ENCODE peak calls at places on chromosomes 13 and 19, in ten cellular contexts. One of them, this sample, is unnamed.

GRCh38 chr13:109989155-109989554 is 202.8 kb upstream of the IRS2 start:
- DNase-seq in stimulated activated CD8-positive, alpha-beta memory T cell treated with anti-CD3 and anti-CD28 coated beads, Interleukin-7, amount 100 ng/mL, for 48 hours: no peak
- DNase-seq in activated naive CD8-positive, alpha-beta T cell treated with anti-CD3 and anti-CD28 coated beads, Interleukin-2, amount 50 U/mL, for 24 hours: no peak
- DNase-seq in ovary: no peak
- DNase-seq in putamen: no peak
- DNase-seq in activated CD8-positive, alpha-beta memory T cell treated with anti-CD3 and anti-CD28 coated beads for 24 hours: no peak
- DNase-seq in mesenchymal stem cell: peak
- DNase-seq in H7: no peak
- DNase-seq in caudate nucleus: no peak
- DNase-seq in astrocyte of the cerebellum: peak
- DNase-seq in this sample: no peak

GRCh38 chr19:47112664-47113445 is 721 bp downstream of the ZC3H4 start:
- DNase-seq in stimulated activated CD8-positive, alpha-beta memory T cell treated with anti-CD3 and anti-CD28 coated beads, Interleukin-7, amount 100 ng/mL, for 48 hours: peak
- DNase-seq in activated naive CD8-positive, alpha-beta T cell treated with anti-CD3 and anti-CD28 coated beads, Interleukin-2, amount 50 U/mL, for 24 hours: peak
- DNase-seq in ovary: peak
- DNase-seq in putamen: peak
- DNase-seq in activated CD8-positive, alpha-beta memory T cell treated with anti-CD3 and anti-CD28 coated beads for 24 hours: peak
- DNase-seq in mesenchymal stem cell: peak
- DNase-seq in H7: peak
- DNase-seq in caudate nucleus: peak
- DNase-seq in astrocyte of the cerebellum: peak
- DNase-seq in this sample: peak

GRCh38 chr19:15198006-15198356 is 2.8 kb downstream of the NOTCH3 start:
- DNase-seq in stimulated activated CD8-positive, alpha-beta memory T cell treated with anti-CD3 and anti-CD28 coated beads, Interleukin-7, amount 100 ng/mL, for 48 hours: no peak
- DNase-seq in activated naive CD8-positive, alpha-beta T cell treated with anti-CD3 and anti-CD28 coated beads, Interleukin-2, amount 50 U/mL, for 24 hours: no peak
- DNase-seq in ovary: no peak
- DNase-seq in putamen: no peak
- DNase-seq in activated CD8-positive, alpha-beta memory T cell treated with anti-CD3 and anti-CD28 coated beads for 24 hours: no peak
- DNase-seq in mesenchymal stem cell: no peak
- DNase-seq in H7: no peak
- DNase-seq in caudate nucleus: no peak
- DNase-seq in astrocyte of the cerebellum: no peak
- DNase-seq in this sample: no peak

GRCh38 chr13:27533155-27533643 is 82.8 kb upstream of the MTIF3 start:
- DNase-seq in stimulated activated CD8-positive, alpha-beta memory T cell treated with anti-CD3 and anti-CD28 coated beads, Interleukin-7, amount 100 ng/mL, for 48 hours: peak
- DNase-seq in activated naive CD8-positive, alpha-beta T cell treated with anti-CD3 and anti-CD28 coated beads, Interleukin-2, amount 50 U/mL, for 24 hours: peak
- DNase-seq in ovary: peak
- DNase-seq in putamen: peak
- DNase-seq in activated CD8-positive, alpha-beta memory T cell treated with anti-CD3 and anti-CD28 coated beads for 24 hours: peak
- DNase-seq in mesenchymal stem cell: peak
- DNase-seq in H7: peak
- DNase-seq in caudate nucleus: peak
- DNase-seq in astrocyte of the cerebellum: peak
- DNase-seq in this sample: peak

GRCh38 chr13:40220299-40220935 is 446.0 kb downstream of the FOXO1 start:
- DNase-seq in stimulated activated CD8-positive, alpha-beta memory T cell treated with anti-CD3 and anti-CD28 coated beads, Interleukin-7, amount 100 ng/mL, for 48 hours: peak
- DNase-seq in activated naive CD8-positive, alpha-beta T cell treated with anti-CD3 and anti-CD28 coated beads, Interleukin-2, amount 50 U/mL, for 24 hours: no peak
- DNase-seq in ovary: no peak
- DNase-seq in putamen: no peak
- DNase-seq in activated CD8-positive, alpha-beta memory T cell treated with anti-CD3 and anti-CD28 coated beads for 24 hours: no peak
- DNase-seq in mesenchymal stem cell: peak
- DNase-seq in H7: no peak
- DNase-seq in caudate nucleus: no peak
- DNase-seq in astrocyte of the cerebellum: no peak
- DNase-seq in this sample: no peak

GRCh38 chr13:38819596-38819995 is 132.7 kb downstream of the FREM2 start:
- DNase-seq in stimulated activated CD8-positive, alpha-beta memory T cell treated with anti-CD3 and anti-CD28 coated beads, Interleukin-7, amount 100 ng/mL, for 48 hours: no peak
- DNase-seq in activated naive CD8-positive, alpha-beta T cell treated with anti-CD3 and anti-CD28 coated beads, Interleukin-2, amount 50 U/mL, for 24 hours: no peak
- DNase-seq in ovary: no peak
- DNase-seq in putamen: no peak
- DNase-seq in activated CD8-positive, alpha-beta memory T cell treated with anti-CD3 and anti-CD28 coated beads for 24 hours: no peak
- DNase-seq in mesenchymal stem cell: no peak
- DNase-seq in H7: no peak
- DNase-seq in caudate nucleus: no peak
- DNase-seq in astrocyte of the cerebellum: no peak
- DNase-seq in this sample: no peak

GRCh38 chr13:75101997-75102720 is 379.8 kb downstream of the TBC1D4 start:
- DNase-seq in stimulated activated CD8-positive, alpha-beta memory T cell treated with anti-CD3 and anti-CD28 coated beads, Interleukin-7, amount 100 ng/mL, for 48 hours: no peak
- DNase-seq in activated naive CD8-positive, alpha-beta T cell treated with anti-CD3 and anti-CD28 coated beads, Interleukin-2, amount 50 U/mL, for 24 hours: no peak
- DNase-seq in ovary: no peak
- DNase-seq in putamen: no peak
- DNase-seq in activated CD8-positive, alpha-beta memory T cell treated with anti-CD3 and anti-CD28 coated beads for 24 hours: no peak
- DNase-seq in mesenchymal stem cell: no peak
- DNase-seq in H7: peak
- DNase-seq in caudate nucleus: no peak
- DNase-seq in astrocyte of the cerebellum: no peak
- DNase-seq in this sample: no peak

GRCh38 chr19:54464624-54465266 is 1.2 kb upstream of the LENG9 start:
- DNase-seq in stimulated activated CD8-positive, alpha-beta memory T cell treated with anti-CD3 and anti-CD28 coated beads, Interleukin-7, amount 100 ng/mL, for 48 hours: peak
- DNase-seq in activated naive CD8-positive, alpha-beta T cell treated with anti-CD3 and anti-CD28 coated beads, Interleukin-2, amount 50 U/mL, for 24 hours: peak
- DNase-seq in ovary: peak
- DNase-seq in putamen: peak
- DNase-seq in activated CD8-positive, alpha-beta memory T cell treated with anti-CD3 and anti-CD28 coated beads for 24 hours: peak
- DNase-seq in mesenchymal stem cell: peak
- DNase-seq in H7: peak
- DNase-seq in caudate nucleus: peak
- DNase-seq in astrocyte of the cerebellum: no peak
- DNase-seq in this sample: peak

GRCh38 chr19:5953034-5953589 is 24.8 kb downstream of the RANBP3 start:
- DNase-seq in stimulated activated CD8-positive, alpha-beta memory T cell treated with anti-CD3 and anti-CD28 coated beads, Interleukin-7, amount 100 ng/mL, for 48 hours: no peak
- DNase-seq in activated naive CD8-positive, alpha-beta T cell treated with anti-CD3 and anti-CD28 coated beads, Interleukin-2, amount 50 U/mL, for 24 hours: no peak
- DNase-seq in ovary: no peak
- DNase-seq in putamen: no peak
- DNase-seq in activated CD8-positive, alpha-beta memory T cell treated with anti-CD3 and anti-CD28 coated beads for 24 hours: no peak
- DNase-seq in mesenchymal stem cell: peak
- DNase-seq in H7: no peak
- DNase-seq in caudate nucleus: no peak
- DNase-seq in astrocyte of the cerebellum: no peak
- DNase-seq in this sample: no peak

GRCh38 chr13:113862766-113863510 is 938 bp downstream of the GAS6 start:
- DNase-seq in stimulated activated CD8-positive, alpha-beta memory T cell treated with anti-CD3 and anti-CD28 coated beads, Interleukin-7, amount 100 ng/mL, for 48 hours: no peak
- DNase-seq in activated naive CD8-positive, alpha-beta T cell treated with anti-CD3 and anti-CD28 coated beads, Interleukin-2, amount 50 U/mL, for 24 hours: no peak
- DNase-seq in ovary: peak
- DNase-seq in putamen: no peak
- DNase-seq in activated CD8-positive, alpha-beta memory T cell treated with anti-CD3 and anti-CD28 coated beads for 24 hours: no peak
- DNase-seq in mesenchymal stem cell: peak
- DNase-seq in H7: peak
- DNase-seq in caudate nucleus: no peak
- DNase-seq in astrocyte of the cerebellum: no peak
- DNase-seq in this sample: peak

GRCh38 chr13:50594276-50594970 is 249.1 kb downstream of the DLEU7 start:
- DNase-seq in stimulated activated CD8-positive, alpha-beta memory T cell treated with anti-CD3 and anti-CD28 coated beads, Interleukin-7, amount 100 ng/mL, for 48 hours: peak
- DNase-seq in activated naive CD8-positive, alpha-beta T cell treated with anti-CD3 and anti-CD28 coated beads, Interleukin-2, amount 50 U/mL, for 24 hours: peak
- DNase-seq in ovary: no peak
- DNase-seq in putamen: no peak
- DNase-seq in activated CD8-positive, alpha-beta memory T cell treated with anti-CD3 and anti-CD28 coated beads for 24 hours: peak
- DNase-seq in mesenchymal stem cell: no peak
- DNase-seq in H7: peak
- DNase-seq in caudate nucleus: no peak
- DNase-seq in astrocyte of the cerebellum: no peak
- DNase-seq in this sample: no peak

GRCh38 chr13:112169941-112170822 is 103.2 kb downstream of the SOX1 start:
- DNase-seq in stimulated activated CD8-positive, alpha-beta memory T cell treated with anti-CD3 and anti-CD28 coated beads, Interleukin-7, amount 100 ng/mL, for 48 hours: no peak
- DNase-seq in activated naive CD8-positive, alpha-beta T cell treated with anti-CD3 and anti-CD28 coated beads, Interleukin-2, amount 50 U/mL, for 24 hours: no peak
- DNase-seq in ovary: no peak
- DNase-seq in putamen: no peak
- DNase-seq in activated CD8-positive, alpha-beta memory T cell treated with anti-CD3 and anti-CD28 coated beads for 24 hours: no peak
- DNase-seq in mesenchymal stem cell: no peak
- DNase-seq in H7: no peak
- DNase-seq in caudate nucleus: no peak
- DNase-seq in astrocyte of the cerebellum: no peak
- DNase-seq in this sample: no peak

GRCh38 chr19:56253737-56254136 is 18.8 kb upstream of the EDDM13 start:
- DNase-seq in stimulated activated CD8-positive, alpha-beta memory T cell treated with anti-CD3 and anti-CD28 coated beads, Interleukin-7, amount 100 ng/mL, for 48 hours: no peak
- DNase-seq in activated naive CD8-positive, alpha-beta T cell treated with anti-CD3 and anti-CD28 coated beads, Interleukin-2, amount 50 U/mL, for 24 hours: no peak
- DNase-seq in ovary: no peak
- DNase-seq in putamen: peak
- DNase-seq in activated CD8-positive, alpha-beta memory T cell treated with anti-CD3 and anti-CD28 coated beads for 24 hours: no peak
- DNase-seq in mesenchymal stem cell: peak
- DNase-seq in H7: no peak
- DNase-seq in caudate nucleus: no peak
- DNase-seq in astrocyte of the cerebellum: peak
- DNase-seq in this sample: no peak

GRCh38 chr13:111903143-111903542 is 163.8 kb upstream of the SOX1 start:
- DNase-seq in stimulated activated CD8-positive, alpha-beta memory T cell treated with anti-CD3 and anti-CD28 coated beads, Interleukin-7, amount 100 ng/mL, for 48 hours: no peak
- DNase-seq in activated naive CD8-positive, alpha-beta T cell treated with anti-CD3 and anti-CD28 coated beads, Interleukin-2, amount 50 U/mL, for 24 hours: no peak
- DNase-seq in ovary: no peak
- DNase-seq in putamen: no peak
- DNase-seq in activated CD8-positive, alpha-beta memory T cell treated with anti-CD3 and anti-CD28 coated beads for 24 hours: peak
- DNase-seq in mesenchymal stem cell: peak
- DNase-seq in H7: no peak
- DNase-seq in caudate nucleus: no peak
- DNase-seq in astrocyte of the cerebellum: no peak
- DNase-seq in this sample: no peak

GRCh38 chr13:39405107-39405506 is 197.9 kb downstream of the LHFPL6 start:
- DNase-seq in stimulated activated CD8-positive, alpha-beta memory T cell treated with anti-CD3 and anti-CD28 coated beads, Interleukin-7, amount 100 ng/mL, for 48 hours: no peak
- DNase-seq in activated naive CD8-positive, alpha-beta T cell treated with anti-CD3 and anti-CD28 coated beads, Interleukin-2, amount 50 U/mL, for 24 hours: no peak
- DNase-seq in ovary: no peak
- DNase-seq in putamen: no peak
- DNase-seq in activated CD8-positive, alpha-beta memory T cell treated with anti-CD3 and anti-CD28 coated beads for 24 hours: no peak
- DNase-seq in mesenchymal stem cell: peak
- DNase-seq in H7: no peak
- DNase-seq in caudate nucleus: no peak
- DNase-seq in astrocyte of the cerebellum: no peak
- DNase-seq in this sample: no peak

GRCh38 chr19:36152061-36152885 is at the start of gene COX7A1:
- DNase-seq in stimulated activated CD8-positive, alpha-beta memory T cell treated with anti-CD3 and anti-CD28 coated beads, Interleukin-7, amount 100 ng/mL, for 48 hours: no peak
- DNase-seq in activated naive CD8-positive, alpha-beta T cell treated with anti-CD3 and anti-CD28 coated beads, Interleukin-2, amount 50 U/mL, for 24 hours: no peak
- DNase-seq in ovary: peak
- DNase-seq in putamen: no peak
- DNase-seq in activated CD8-positive, alpha-beta memory T cell treated with anti-CD3 and anti-CD28 coated beads for 24 hours: no peak
- DNase-seq in mesenchymal stem cell: no peak
- DNase-seq in H7: peak
- DNase-seq in caudate nucleus: peak
- DNase-seq in astrocyte of the cerebellum: no peak
- DNase-seq in this sample: peak

GRCh38 chr19:46789371-46789770 is 977 bp upstream of the SLC1A5 start:
- DNase-seq in stimulated activated CD8-positive, alpha-beta memory T cell treated with anti-CD3 and anti-CD28 coated beads, Interleukin-7, amount 100 ng/mL, for 48 hours: no peak
- DNase-seq in activated naive CD8-positive, alpha-beta T cell treated with anti-CD3 and anti-CD28 coated beads, Interleukin-2, amount 50 U/mL, for 24 hours: no peak
- DNase-seq in ovary: no peak
- DNase-seq in putamen: no peak
- DNase-seq in activated CD8-positive, alpha-beta memory T cell treated with anti-CD3 and anti-CD28 coated beads for 24 hours: no peak
- DNase-seq in mesenchymal stem cell: no peak
- DNase-seq in H7: peak
- DNase-seq in caudate nucleus: no peak
- DNase-seq in astrocyte of the cerebellum: no peak
- DNase-seq in this sample: no peak

GRCh38 chr19:58510084-58510862 is 1.5 kb downstream of the SLC27A5 start:
- DNase-seq in stimulated activated CD8-positive, alpha-beta memory T cell treated with anti-CD3 and anti-CD28 coated beads, Interleukin-7, amount 100 ng/mL, for 48 hours: no peak
- DNase-seq in activated naive CD8-positive, alpha-beta T cell treated with anti-CD3 and anti-CD28 coated beads, Interleukin-2, amount 50 U/mL, for 24 hours: no peak
- DNase-seq in ovary: no peak
- DNase-seq in putamen: no peak
- DNase-seq in activated CD8-positive, alpha-beta memory T cell treated with anti-CD3 and anti-CD28 coated beads for 24 hours: no peak
- DNase-seq in mesenchymal stem cell: no peak
- DNase-seq in H7: no peak
- DNase-seq in caudate nucleus: no peak
- DNase-seq in astrocyte of the cerebellum: no peak
- DNase-seq in this sample: no peak

GRCh38 chr19:19115954-19116353 is 22.3 kb downstream of the TMEM161A start:
- DNase-seq in stimulated activated CD8-positive, alpha-beta memory T cell treated with anti-CD3 and anti-CD28 coated beads, Interleukin-7, amount 100 ng/mL, for 48 hours: peak
- DNase-seq in activated naive CD8-positive, alpha-beta T cell treated with anti-CD3 and anti-CD28 coated beads, Interleukin-2, amount 50 U/mL, for 24 hours: peak
- DNase-seq in ovary: no peak
- DNase-seq in putamen: no peak
- DNase-seq in activated CD8-positive, alpha-beta memory T cell treated with anti-CD3 and anti-CD28 coated beads for 24 hours: peak
- DNase-seq in mesenchymal stem cell: no peak
- DNase-seq in H7: peak
- DNase-seq in caudate nucleus: no peak
- DNase-seq in astrocyte of the cerebellum: no peak
- DNase-seq in this sample: no peak

GRCh38 chr13:27251166-27252088 is at the start of gene RPL21:
- DNase-seq in stimulated activated CD8-positive, alpha-beta memory T cell treated with anti-CD3 and anti-CD28 coated beads, Interleukin-7, amount 100 ng/mL, for 48 hours: peak
- DNase-seq in activated naive CD8-positive, alpha-beta T cell treated with anti-CD3 and anti-CD28 coated beads, Interleukin-2, amount 50 U/mL, for 24 hours: peak
- DNase-seq in ovary: peak
- DNase-seq in putamen: peak
- DNase-seq in activated CD8-positive, alpha-beta memory T cell treated with anti-CD3 and anti-CD28 coated beads for 24 hours: peak
- DNase-seq in mesenchymal stem cell: peak
- DNase-seq in H7: peak
- DNase-seq in caudate nucleus: peak
- DNase-seq in astrocyte of the cerebellum: peak
- DNase-seq in this sample: peak

GRCh38 chr13:101155920-101156319 is 260.4 kb downstream of the NALCN start:
- DNase-seq in stimulated activated CD8-positive, alpha-beta memory T cell treated with anti-CD3 and anti-CD28 coated beads, Interleukin-7, amount 100 ng/mL, for 48 hours: no peak
- DNase-seq in activated naive CD8-positive, alpha-beta T cell treated with anti-CD3 and anti-CD28 coated beads, Interleukin-2, amount 50 U/mL, for 24 hours: no peak
- DNase-seq in ovary: no peak
- DNase-seq in putamen: no peak
- DNase-seq in activated CD8-positive, alpha-beta memory T cell treated with anti-CD3 and anti-CD28 coated beads for 24 hours: no peak
- DNase-seq in mesenchymal stem cell: no peak
- DNase-seq in H7: no peak
- DNase-seq in caudate nucleus: no peak
- DNase-seq in astrocyte of the cerebellum: no peak
- DNase-seq in this sample: no peak

GRCh38 chr19:15441317-15441716 is 8.4 kb downstream of the WIZ start:
- DNase-seq in stimulated activated CD8-positive, alpha-beta memory T cell treated with anti-CD3 and anti-CD28 coated beads, Interleukin-7, amount 100 ng/mL, for 48 hours: no peak
- DNase-seq in activated naive CD8-positive, alpha-beta T cell treated with anti-CD3 and anti-CD28 coated beads, Interleukin-2, amount 50 U/mL, for 24 hours: no peak
- DNase-seq in ovary: no peak
- DNase-seq in putamen: no peak
- DNase-seq in activated CD8-positive, alpha-beta memory T cell treated with anti-CD3 and anti-CD28 coated beads for 24 hours: no peak
- DNase-seq in mesenchymal stem cell: no peak
- DNase-seq in H7: no peak
- DNase-seq in caudate nucleus: no peak
- DNase-seq in astrocyte of the cerebellum: no peak
- DNase-seq in this sample: no peak

GRCh38 chr19:2694196-2694595 is 8.3 kb downstream of the GNG7 start:
- DNase-seq in stimulated activated CD8-positive, alpha-beta memory T cell treated with anti-CD3 and anti-CD28 coated beads, Interleukin-7, amount 100 ng/mL, for 48 hours: no peak
- DNase-seq in activated naive CD8-positive, alpha-beta T cell treated with anti-CD3 and anti-CD28 coated beads, Interleukin-2, amount 50 U/mL, for 24 hours: no peak
- DNase-seq in ovary: no peak
- DNase-seq in putamen: no peak
- DNase-seq in activated CD8-positive, alpha-beta memory T cell treated with anti-CD3 and anti-CD28 coated beads for 24 hours: no peak
- DNase-seq in mesenchymal stem cell: no peak
- DNase-seq in H7: no peak
- DNase-seq in caudate nucleus: no peak
- DNase-seq in astrocyte of the cerebellum: no peak
- DNase-seq in this sample: no peak

GRCh38 chr19:40908981-40909380 is 26.9 kb upstream of the CYP2A7 start:
- DNase-seq in stimulated activated CD8-positive, alpha-beta memory T cell treated with anti-CD3 and anti-CD28 coated beads, Interleukin-7, amount 100 ng/mL, for 48 hours: no peak
- DNase-seq in activated naive CD8-positive, alpha-beta T cell treated with anti-CD3 and anti-CD28 coated beads, Interleukin-2, amount 50 U/mL, for 24 hours: no peak
- DNase-seq in ovary: peak
- DNase-seq in putamen: no peak
- DNase-seq in activated CD8-positive, alpha-beta memory T cell treated with anti-CD3 and anti-CD28 coated beads for 24 hours: no peak
- DNase-seq in mesenchymal stem cell: no peak
- DNase-seq in H7: peak
- DNase-seq in caudate nucleus: no peak
- DNase-seq in astrocyte of the cerebellum: no peak
- DNase-seq in this sample: no peak

GRCh38 chr13:97849305-97849704 is 104.2 kb upstream of the IPO5 start:
- DNase-seq in stimulated activated CD8-positive, alpha-beta memory T cell treated with anti-CD3 and anti-CD28 coated beads, Interleukin-7, amount 100 ng/mL, for 48 hours: no peak
- DNase-seq in activated naive CD8-positive, alpha-beta T cell treated with anti-CD3 and anti-CD28 coated beads, Interleukin-2, amount 50 U/mL, for 24 hours: no peak
- DNase-seq in ovary: no peak
- DNase-seq in putamen: no peak
- DNase-seq in activated CD8-positive, alpha-beta memory T cell treated with anti-CD3 and anti-CD28 coated beads for 24 hours: no peak
- DNase-seq in mesenchymal stem cell: peak
- DNase-seq in H7: peak
- DNase-seq in caudate nucleus: no peak
- DNase-seq in astrocyte of the cerebellum: no peak
- DNase-seq in this sample: no peak

GRCh38 chr19:1715540-1715939 is 37.8 kb upstream of the ONECUT3 start:
- DNase-seq in stimulated activated CD8-positive, alpha-beta memory T cell treated with anti-CD3 and anti-CD28 coated beads, Interleukin-7, amount 100 ng/mL, for 48 hours: no peak
- DNase-seq in activated naive CD8-positive, alpha-beta T cell treated with anti-CD3 and anti-CD28 coated beads, Interleukin-2, amount 50 U/mL, for 24 hours: no peak
- DNase-seq in ovary: no peak
- DNase-seq in putamen: no peak
- DNase-seq in activated CD8-positive, alpha-beta memory T cell treated with anti-CD3 and anti-CD28 coated beads for 24 hours: no peak
- DNase-seq in mesenchymal stem cell: no peak
- DNase-seq in H7: peak
- DNase-seq in caudate nucleus: no peak
- DNase-seq in astrocyte of the cerebellum: no peak
- DNase-seq in this sample: no peak

GRCh38 chr13:72590091-72590490 is 137.3 kb downstream of the MZT1 start:
- DNase-seq in stimulated activated CD8-positive, alpha-beta memory T cell treated with anti-CD3 and anti-CD28 coated beads, Interleukin-7, amount 100 ng/mL, for 48 hours: no peak
- DNase-seq in activated naive CD8-positive, alpha-beta T cell treated with anti-CD3 and anti-CD28 coated beads, Interleukin-2, amount 50 U/mL, for 24 hours: no peak
- DNase-seq in ovary: no peak
- DNase-seq in putamen: no peak
- DNase-seq in activated CD8-positive, alpha-beta memory T cell treated with anti-CD3 and anti-CD28 coated beads for 24 hours: no peak
- DNase-seq in mesenchymal stem cell: no peak
- DNase-seq in H7: no peak
- DNase-seq in caudate nucleus: no peak
- DNase-seq in astrocyte of the cerebellum: no peak
- DNase-seq in this sample: no peak

GRCh38 chr13:21638319-21639282 is 32.3 kb upstream of the FGF9 start:
- DNase-seq in stimulated activated CD8-positive, alpha-beta memory T cell treated with anti-CD3 and anti-CD28 coated beads, Interleukin-7, amount 100 ng/mL, for 48 hours: no peak
- DNase-seq in activated naive CD8-positive, alpha-beta T cell treated with anti-CD3 and anti-CD28 coated beads, Interleukin-2, amount 50 U/mL, for 24 hours: peak
- DNase-seq in ovary: no peak
- DNase-seq in putamen: no peak
- DNase-seq in activated CD8-positive, alpha-beta memory T cell treated with anti-CD3 and anti-CD28 coated beads for 24 hours: no peak
- DNase-seq in mesenchymal stem cell: peak
- DNase-seq in H7: peak
- DNase-seq in caudate nucleus: no peak
- DNase-seq in astrocyte of the cerebellum: no peak
- DNase-seq in this sample: no peak